ENCODE peak calls at places on chromosomes 5 and 9, in four cellular contexts. Z is GM12865, Y is posterior vena cava, D is PC-9. M is an unnamed sample.

GRCh38 chr9:14018061-14018460 is 295.9 kb downstream of the NFIB start:
- DNase-seq in Z (no peak), Y (no peak), D (no peak), M (peak)

GRCh38 chr9:13053504-13053903 is 226.0 kb downstream of the MPDZ start:
- DNase-seq in Z (no peak), Y (no peak), D (no peak), M (no peak)

GRCh38 chr5:107875834-107876233 is 205.1 kb upstream of the EFNA5 start:
- DNase-seq in Z (no peak), Y (no peak), D (no peak), M (peak)

GRCh38 chr5:178531786-178532185 is 58.4 kb downstream of the COL23A1 start:
- DNase-seq in Z (no peak), Y (peak), D (no peak), M (no peak)

GRCh38 chr5:77232959-77233358 is 22.5 kb downstream of the PDE8B start:
- DNase-seq in Z (peak), Y (no peak), D (no peak), M (no peak)

GRCh38 chr5:143456952-143457547 is 53.6 kb upstream of the NR3C1 start:
- DNase-seq in Z (no peak), Y (no peak), D (no peak), M (peak)

GRCh38 chr9:136508729-136509500 is 26.1 kb upstream of the SEC16A start:
- DNase-seq in Z (no peak), Y (no peak), D (no peak), M (no peak)

GRCh38 chr5:120960510-120960909 is 496.4 kb downstream of the PRR16 start:
- DNase-seq in Z (no peak), Y (no peak), D (no peak), M (no peak)

GRCh38 chr5:6739603-6740002 is 26.4 kb downstream of the TENT4A start:
- DNase-seq in Z (no peak), Y (peak), D (no peak), M (no peak)

GRCh38 chr5:137921931-137922330 is 32.7 kb downstream of the PKD2L2 start:
- DNase-seq in Z (no peak), Y (no peak), D (peak), M (peak)

GRCh38 chr9:98796364-98797101 is at the start of gene ANKS6:
- DNase-seq in Z (peak), Y (peak), D (peak), M (peak)

GRCh38 chr5:83430130-83431010 is 41.2 kb upstream of the VCAN start:
- DNase-seq in Z (peak), Y (peak), D (peak), M (peak)

GRCh38 chr9:124347968-124348358 is 67.3 kb downstream of the PSMB7 start:
- DNase-seq in Z (peak), Y (no peak), D (no peak), M (no peak)

GRCh38 chr9:93391898-93392297 is 59.6 kb upstream of the FAM120A start:
- DNase-seq in Z (no peak), Y (no peak), D (no peak), M (no peak)

GRCh38 chr9:109251080-109251775 is 69.6 kb downstream of the EPB41L4B start:
- DNase-seq in Z (no peak), Y (no peak), D (peak), M (peak)

GRCh38 chr9:84939766-84940165 is 270.2 kb downstream of the NTRK2 start:
- DNase-seq in Z (no peak), Y (no peak), D (no peak), M (no peak)